ENCODE peak calls at places on chromosomes 3 and 15, in four cellular contexts. O is PC-3, A is hepatocyte, Y is neural progenitor cell. K is an unnamed sample.

GRCh38 chr15:64825081-64825430 is 391 bp downstream of the PIF1 start:
- DNase-seq in O (no peak), A (no peak), Y (no peak), K (peak; percentile 46)

GRCh38 chr15:55434989-55435825 is 26.9 kb downstream of the PIERCE2 start:
- DNase-seq in O (peak; percentile 68), A (peak; percentile 70), Y (peak; percentile 64), K (peak; percentile 63)

GRCh38 chr3:60584250-60584649 is 667.0 kb downstream of the FHIT start:
- DNase-seq in O (no peak), A (no peak), Y (no peak), K (no peak)

GRCh38 chr3:111592941-111593340 is 2.2 kb downstream of the ZBED2 start:
- DNase-seq in O (no peak), A (no peak), Y (peak; percentile 4), K (no peak)

GRCh38 chr3:71385040-71385685 is 198.4 kb downstream of the FOXP1 start:
- DNase-seq in O (no peak), A (no peak), Y (no peak), K (no peak)

GRCh38 chr3:71495708-71496472 is 87.6 kb downstream of the FOXP1 start:
- DNase-seq in O (peak; percentile 78), A (peak; percentile 65), Y (no peak), K (no peak)

GRCh38 chr3:157170861-157171260 is 10.9 kb upstream of the CCNL1 start:
- DNase-seq in O (no peak), A (no peak), Y (no peak), K (no peak)

GRCh38 chr3:114746502-114746901 is 400.6 kb downstream of the ZBTB20 start:
- DNase-seq in O (no peak), A (no peak), Y (no peak), K (no peak)

GRCh38 chr3:52846427-52846983 is 11.7 kb upstream of the MUSTN1 start:
- DNase-seq in O (no peak), A (no peak), Y (no peak), K (no peak)

GRCh38 chr3:31481697-31482096 is 51.0 kb upstream of the STT3B start:
- DNase-seq in O (peak; percentile 36), A (no peak), Y (no peak), K (no peak)

GRCh38 chr3:108311797-108312196 is 15.4 kb downstream of the HHLA2 start:
- DNase-seq in O (no peak), A (peak; percentile 14), Y (peak; percentile 8), K (no peak)

GRCh38 chr3:149480326-149481017 is 6.0 kb downstream of the TM4SF4 start:
- DNase-seq in O (peak; percentile 94), A (peak; percentile 81), Y (peak; percentile 78), K (peak; percentile 38)

GRCh38 chr15:31435256-31435781 is 108.7 kb downstream of the KLF13 start:
- DNase-seq in O (peak; percentile 65), A (peak; percentile 80), Y (peak; percentile 73), K (peak; percentile 94)

GRCh38 chr15:69525543-69525942 is 72.9 kb downstream of the RPLP1 start:
- DNase-seq in O (no peak), A (no peak), Y (no peak), K (no peak)

GRCh38 chr3:139198929-139199328 is 144.9 kb upstream of the MRPS22 start:
- DNase-seq in O (peak; percentile 6), A (no peak), Y (no peak), K (no peak)

GRCh38 chr3:95215437-95215836 is 1152.6 kb downstream of the NSUN3 start:
- DNase-seq in O (no peak), A (no peak), Y (no peak), K (no peak)

GRCh38 chr15:100438570-100438969 is 90.2 kb downstream of the CERS3 start:
- DNase-seq in O (peak; percentile 10), A (peak; percentile 90), Y (no peak), K (peak; percentile 8)

GRCh38 chr15:37900286-37901221 is 33.9 kb upstream of the TMCO5A start:
- DNase-seq in O (peak; percentile 87), A (peak; percentile 34), Y (no peak), K (no peak)

GRCh38 chr3:123741058-123741511 is 143.0 kb downstream of the MYLK start:
- DNase-seq in O (no peak), A (no peak), Y (no peak), K (no peak)

GRCh38 chr15:51374131-51374530 is 32.7 kb downstream of the GLDN start:
- DNase-seq in O (no peak), A (no peak), Y (peak; percentile 23), K (no peak)

GRCh38 chr15:62777657-62778056 is 264.9 kb upstream of the TPM1 start:
- DNase-seq in O (peak; percentile 14), A (no peak), Y (no peak), K (no peak)

GRCh38 chr15:33722673-33723015 is 245.7 kb upstream of the CHRM5 start:
- DNase-seq in O (no peak), A (no peak), Y (no peak), K (no peak)
- H3K4me3 ChIP-seq in O (no peak overlapping the region), A (no peak overlapping the region), Y (no peak overlapping the region), K (no peak overlapping the region)

GRCh38 chr15:90072978-90073640 is 29.2 kb downstream of the IDH2 start:
- DNase-seq in O (no peak), A (no peak), Y (no peak), K (no peak)

GRCh38 chr15:90074023-90074422 is 28.2 kb downstream of the IDH2 start:
- DNase-seq in O (no peak), A (no peak), Y (no peak), K (no peak)

GRCh38 chr15:90074916-90075315 is 27.4 kb downstream of the IDH2 start:
- DNase-seq in O (no peak), A (no peak), Y (no peak), K (no peak)

GRCh38 chr15:90076716-90077115 is 25.6 kb downstream of the IDH2 start:
- DNase-seq in O (no peak), A (no peak), Y (no peak), K (no peak)

DNA sequence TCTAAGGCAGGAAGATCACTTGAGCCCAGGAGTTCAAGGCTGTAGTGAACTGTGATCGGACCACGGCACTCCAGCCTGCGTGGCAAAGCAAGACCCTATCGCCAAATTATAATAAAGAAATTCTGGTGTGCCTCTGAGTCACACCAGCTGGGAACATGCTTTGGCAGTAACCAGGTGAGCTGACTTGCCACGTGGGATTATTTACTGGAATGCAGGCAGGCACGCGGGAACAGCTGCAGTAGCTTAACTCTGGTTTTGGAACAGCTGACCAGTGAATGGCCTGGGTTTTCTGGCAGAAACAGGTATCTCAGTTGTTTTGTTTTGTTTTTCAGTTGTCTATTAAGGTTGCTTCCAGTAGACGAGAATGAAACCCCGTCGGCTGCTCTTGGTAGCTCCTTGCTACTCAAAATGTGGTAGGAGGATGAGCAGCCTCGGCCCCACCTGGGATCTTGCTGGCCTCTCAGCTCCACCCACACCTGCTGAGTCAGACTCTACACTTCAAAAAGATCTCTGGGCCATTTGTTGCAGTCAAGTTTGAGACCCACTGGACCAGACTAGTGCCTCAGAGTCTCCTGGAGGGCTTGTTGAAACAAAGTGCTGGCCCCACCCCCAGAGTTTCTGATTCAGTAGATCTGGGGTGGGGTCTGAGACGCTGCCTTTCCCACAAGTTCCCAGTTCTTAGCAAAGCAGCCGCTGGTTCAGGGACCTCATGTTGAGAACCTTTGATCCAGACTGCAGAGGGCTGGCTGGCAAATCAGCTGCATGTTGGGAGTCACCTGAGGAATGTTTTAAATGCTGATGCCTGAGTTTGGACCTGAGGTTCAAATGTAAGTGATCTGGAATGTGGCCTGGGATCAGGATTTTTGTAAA is 26.6 kb downstream of the IDH2 start:
- DNase-seq in O (peak; percentile 52), A (peak; percentile 66), Y (no peak), K (no peak)
- H3K4me2 ChIP-seq in O (no peak overlapping the region), A (peak overlapping the region; percentile 45), Y (no peak overlapping the region), K (no peak overlapping the region)

DNA sequence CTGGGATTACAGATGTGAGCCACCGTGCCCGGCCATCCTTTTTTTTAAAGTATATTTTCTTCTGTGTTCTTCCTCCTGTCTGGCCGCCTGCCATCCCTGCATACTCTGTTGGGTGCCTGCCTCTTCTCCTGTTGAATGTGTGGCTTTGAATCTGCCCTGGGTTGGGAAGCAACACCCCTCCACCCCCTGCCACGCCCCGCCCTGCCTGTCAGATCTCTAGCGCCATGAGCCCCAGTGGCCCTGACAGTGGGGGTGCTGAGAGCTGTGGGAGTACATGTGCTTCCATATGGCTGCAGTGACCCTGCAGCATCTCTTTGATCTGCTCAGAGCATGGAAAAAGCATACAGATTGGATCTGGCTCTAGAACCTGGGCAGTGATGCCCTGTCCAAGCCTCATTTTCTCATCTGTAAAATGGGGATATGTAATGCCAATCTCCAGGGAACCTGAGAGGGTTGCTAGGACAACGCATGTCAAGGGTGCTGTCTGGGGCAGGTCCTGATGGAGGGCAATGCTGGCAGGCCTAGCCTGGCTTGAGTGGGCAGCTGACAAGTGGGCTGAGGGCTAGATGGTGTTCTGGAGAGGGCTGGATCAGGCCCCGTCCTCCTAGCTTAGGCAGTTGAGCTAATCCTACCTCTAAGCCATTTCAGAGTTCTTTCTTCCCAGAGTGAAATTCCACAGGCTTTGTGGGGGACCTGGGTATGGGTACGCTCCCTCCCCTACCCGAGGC is 23.9 kb downstream of the CCDC13 start:
- DNase-seq in O (no peak), A (no peak), Y (no peak), K (no peak)
- TF ChIP-seq EZH2phosphoT487 in O (no peak), A (no peak), Y (no peak), K (no peak)

GRCh38 chr3:112974178-112974517 is 755 bp downstream of the CD200R1 start:
- DNase-seq in O (no peak), A (no peak), Y (no peak), K (no peak)

GRCh38 chr3:112976953-112977352 is 2.0 kb upstream of the CD200R1 start:
- DNase-seq in O (no peak), A (no peak), Y (no peak), K (no peak)

GRCh38 chr3:112973325-112974177 is 1.4 kb downstream of the CD200R1 start:
- DNase-seq in O (no peak), A (no peak), Y (no peak), K (no peak)

GRCh38 chr3:112976001-112976400 is 1.1 kb upstream of the CD200R1 start:
- DNase-seq in O (no peak), A (no peak), Y (no peak), K (no peak)

GRCh38 chr3:112974894-112975293 is at the start of gene CD200R1:
- DNase-seq in O (no peak), A (no peak), Y (no peak), K (no peak)
- H3K4me3 ChIP-seq in O (no peak within 1 kb of the TSS), A (no peak within 1 kb of the TSS), Y (no peak within 1 kb of the TSS), K (no peak within 1 kb of the TSS)

DNA sequence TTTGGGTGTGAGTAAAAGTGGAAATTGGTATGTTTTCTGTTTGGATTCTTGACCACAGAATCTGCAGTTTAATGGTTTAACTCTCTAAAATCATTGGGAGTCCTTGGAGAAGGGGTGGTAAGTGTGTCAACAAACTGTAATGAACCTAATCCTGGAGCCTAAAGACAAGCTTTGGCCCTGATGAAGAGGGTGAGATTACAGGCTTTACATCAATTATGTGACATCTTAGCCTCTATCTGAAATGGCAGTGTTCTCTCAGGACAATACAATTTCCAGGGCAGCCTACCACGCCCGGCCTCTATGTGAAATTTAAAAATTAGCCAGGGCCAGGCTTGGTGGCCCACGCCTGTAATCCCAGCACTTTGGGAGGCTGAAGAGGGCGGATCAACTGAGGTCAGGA is 4.3 kb upstream of the PKM start:
- DNase-seq in O (no peak), A (no peak), Y (no peak), K (no peak)
- H3K4me2 ChIP-seq in O (no peak overlapping the region), A (no peak overlapping the region), Y (no peak overlapping the region), K (no peak overlapping the region)

GRCh38 chr3:172596394-172596706 is 73.1 kb upstream of the TNFSF10 start:
- DNase-seq in O (no peak), A (no peak), Y (no peak), K (no peak)

GRCh38 chr3:172595648-172596393 is 72.6 kb upstream of the TNFSF10 start:
- DNase-seq in O (peak; percentile 77), A (peak; percentile 76), Y (peak; percentile 60), K (peak; percentile 48)

GRCh38 chr3:172592898-172593669 is 69.9 kb upstream of the TNFSF10 start:
- DNase-seq in O (no peak), A (no peak), Y (no peak), K (no peak)

GRCh38 chr3:172591171-172591605 is 68.0 kb upstream of the TNFSF10 start:
- DNase-seq in O (no peak), A (no peak), Y (no peak), K (no peak)

GRCh38 chr3:172591876-172592771 is 68.9 kb upstream of the TNFSF10 start:
- DNase-seq in O (no peak), A (no peak), Y (no peak), K (no peak)
- TF ChIP-seq EZH2phosphoT487 in O (no peak), A (no peak), Y (no peak), K (no peak)